ENCODE peak calls at places on chromosomes 13 and 19, in six cellular contexts. D is GM23248, N is GM23338, B is neural progenitor cell, I is HCT116, L is transverse colon. G is an unnamed sample.

GRCh38 chr13:113901642-113902041 is 37.8 kb upstream of the GAS6 start:
- DNase-seq in D (no peak), I (no peak), N (no peak), L (no peak), B (no peak), G (no peak)

GRCh38 chr13:110416131-110416584 is 109.1 kb downstream of the COL4A2 start:
- DNase-seq in D (peak; percentile 74), L (no peak), B (no peak), N (no peak), I (no peak), G (no peak)

GRCh38 chr19:708154-709141 is at the start of gene PALM:
- DNase-seq in L (no peak), B (peak; percentile 80), I (no peak), N (peak; percentile 75), D (no peak), G (no peak)

GRCh38 chr13:39557285-39557955 is 45.6 kb downstream of the LHFPL6 start:
- DNase-seq in N (no peak), B (no peak), I (no peak), L (no peak), D (no peak), G (no peak)

GRCh38 chr13:48155850-48156249 is 60.9 kb upstream of the MED4 start:
- DNase-seq in I (peak; percentile 38), N (no peak), D (peak; percentile 82), L (no peak), B (no peak), G (no peak)

GRCh38 chr19:20661150-20661819 is at the start of gene ZNF626:
- DNase-seq in I (no peak), L (peak; percentile 88), D (peak; percentile 98), N (peak; percentile 100), B (peak; percentile 99), G (peak; percentile 99)

GRCh38 chr13:98327326-98328314 is 150.6 kb upstream of the RNF113B start:
- DNase-seq in N (peak; percentile 87), I (no peak), B (peak; percentile 91), L (no peak), D (peak; percentile 62), G (no peak)

GRCh38 chr19:58002384-58003152 is at the start of gene ZNF606:
- DNase-seq in N (peak; percentile 94), L (peak; percentile 89), B (peak; percentile 96), D (peak; percentile 96), I (no peak), G (peak; percentile 89)

GRCh38 chr13:113625965-113626661 is 31.9 kb downstream of the ATP4B start:
- DNase-seq in L (no peak), B (no peak), I (no peak), N (no peak), D (peak; percentile 51), G (no peak)

GRCh38 chr13:35086667-35087066 is 144.6 kb downstream of the NBEA start:
- DNase-seq in I (peak; percentile 8), N (no peak), B (no peak), L (no peak), D (peak; percentile 1), G (no peak)

GRCh38 chr19:46634045-46634655 is 1.9 kb downstream of the GNG8 start:
- DNase-seq in N (peak; percentile 96), B (peak; percentile 95), D (peak; percentile 93), I (peak; percentile 87), L (peak; percentile 97), G (peak; percentile 80)

GRCh38 chr19:17246681-17247425 is 1.1 kb upstream of the NR2F6 start:
- DNase-seq in D (peak; percentile 59), B (no peak), L (peak; percentile 69), N (peak; percentile 59), I (no peak), G (peak; percentile 46)

DNA sequence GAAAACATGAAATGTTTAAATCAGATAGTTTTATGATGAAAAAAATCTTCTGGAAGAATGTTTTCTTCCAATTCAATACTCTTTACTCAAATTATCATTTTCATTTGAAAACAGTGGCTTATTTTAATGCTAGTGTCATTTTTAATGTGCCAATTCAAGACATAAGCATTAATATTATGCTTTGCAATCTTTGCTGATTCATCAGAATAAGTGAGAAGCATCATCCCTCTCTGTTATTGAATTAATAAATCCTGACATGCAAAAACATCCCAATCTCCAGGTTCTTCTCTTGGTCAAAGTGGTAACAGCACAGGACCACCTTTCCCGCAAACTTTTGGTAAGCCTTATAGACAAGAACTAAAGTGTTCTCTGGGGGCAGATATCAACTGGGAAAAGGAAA is 3.8 kb downstream of the INTS6 start:
- DNase-seq in N (no peak), B (no peak), L (no peak), D (no peak), I (no peak), G (no peak)
- H3K4me3 ChIP-seq in N (no peak overlapping the region), B (peak overlapping the region; percentile 99), L (no peak overlapping the region), D (no peak overlapping the region), I (no peak overlapping the region), G (no peak overlapping the region)

DNA sequence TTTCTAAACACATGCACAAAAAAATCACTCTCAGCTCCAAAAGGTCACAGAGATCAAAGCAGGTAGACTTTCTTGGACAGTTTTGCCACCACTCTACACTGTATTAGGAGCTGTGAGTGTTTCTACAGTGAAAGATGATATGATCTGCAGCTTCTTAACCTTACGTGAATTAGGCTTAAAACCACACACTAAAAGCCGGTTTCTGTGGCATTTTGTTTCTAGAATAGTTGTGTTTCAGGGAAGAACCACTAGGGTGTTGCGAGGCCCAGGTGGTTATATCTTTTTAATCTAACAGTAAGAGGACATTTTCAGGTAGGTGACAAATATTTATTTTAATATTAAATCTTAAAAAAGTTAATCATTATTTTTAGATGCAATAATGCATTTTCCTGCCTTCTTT is 216.4 kb downstream of the KLF5 start:
- DNase-seq in I (no peak), L (no peak), N (peak; percentile 33), B (no peak), D (no peak), G (no peak)
- H3K4me1 ChIP-seq in I (no peaks in the 10 kb centered on the region), L (no peaks in the 10 kb centered on the region), N (no peaks in the 10 kb centered on the region), B (no peaks in the 10 kb centered on the region), D (peaks cover 24% of the 10 kb centered on the region), G (no peaks in the 10 kb centered on the region)

GRCh38 chr13:27975579-27976361 is 6.7 kb upstream of the CDX2 start:
- DNase-seq in L (peak; percentile 58), I (no peak), D (no peak), B (peak; percentile 50), N (no peak), G (no peak)

GRCh38 chr13:27978301-27978968 is 9.3 kb upstream of the CDX2 start:
- DNase-seq in I (no peak), B (peak; percentile 61), L (peak; percentile 82), N (peak; percentile 85), D (no peak), G (no peak)

GRCh38 chr13:27977476-27978300 is 8.6 kb upstream of the CDX2 start:
- DNase-seq in N (peak; percentile 81), L (no peak), D (peak; percentile 39), B (peak; percentile 77), I (no peak), G (no peak)

GRCh38 chr13:27973956-27974662 is 5.0 kb upstream of the CDX2 start:
- DNase-seq in N (no peak), B (no peak), L (no peak), I (no peak), D (no peak), G (no peak)

DNA sequence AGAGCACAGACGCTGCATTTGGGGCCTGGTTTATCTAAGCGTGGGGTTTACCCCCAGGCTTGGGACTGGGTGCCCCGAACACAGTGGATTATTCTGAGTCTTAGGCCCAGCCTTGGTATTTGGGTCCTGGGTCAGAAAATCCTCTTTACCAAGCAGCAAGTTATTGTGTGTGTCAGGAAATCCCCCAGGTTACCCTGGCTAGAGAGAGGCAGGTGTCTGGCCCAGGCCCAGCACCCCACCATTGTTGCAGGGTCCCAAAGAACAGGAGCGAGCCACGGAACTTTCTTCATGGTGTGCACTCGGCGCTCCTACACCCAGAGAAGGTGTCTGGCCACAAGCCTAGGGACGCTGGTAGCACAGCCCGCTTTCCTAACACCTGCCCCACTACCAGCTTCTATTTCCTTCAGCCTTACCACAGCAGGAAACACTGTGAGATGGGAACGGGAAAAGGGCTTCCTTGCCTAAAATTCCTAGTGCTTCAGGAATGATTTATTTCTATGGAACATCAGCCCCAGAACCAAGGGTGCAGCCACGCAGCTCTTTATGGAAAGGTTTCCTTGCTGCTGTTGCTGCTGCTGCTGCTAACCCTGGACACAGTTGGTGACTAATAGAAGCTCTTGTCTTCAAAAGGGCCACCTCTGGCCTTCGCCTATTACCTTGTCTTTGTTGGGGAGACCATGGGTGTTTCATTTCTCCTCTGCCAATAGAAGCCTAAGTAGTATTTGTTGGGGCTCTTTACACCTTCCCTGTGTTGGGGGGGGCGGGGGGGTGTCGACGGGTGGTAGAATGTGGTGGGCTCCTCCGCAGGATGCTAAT is 7.5 kb upstream of the CDX2 start:
- DNase-seq in N (no peak), D (no peak), I (no peak), L (no peak), B (no peak), G (no peak)
- H3K27ac ChIP-seq in N (no peak overlapping the region), D (no peak overlapping the region), I (no peak overlapping the region), L (peak overlapping the region; percentile 84), B (no peak overlapping the region), G (no peak overlapping the region)

GRCh38 chr13:78608254-78608704 is 4.9 kb upstream of the POU4F1 start:
- DNase-seq in I (no peak), B (peak; percentile 29), D (no peak), N (no peak), L (no peak), G (no peak)
- H3K4me3 ChIP-seq in I (no peak overlapping the region), B (peak overlapping the region; percentile 48), D (no peak overlapping the region), N (peak overlapping the region; percentile 55), L (peak overlapping the region; percentile 55), G (peak overlapping the region; percentile 55)

GRCh38 chr13:74289861-74290260 is 155.7 kb upstream of the KLF12 start:
- DNase-seq in N (no peak), I (no peak), B (no peak), L (no peak), D (no peak), G (no peak)
- H3K4me1 ChIP-seq in N (peaks cover 26% of the 10 kb centered on the region), I (peaks cover 3% of the 10 kb centered on the region), B (peaks cover 26% of the 10 kb centered on the region), L (peaks cover 21% of the 10 kb centered on the region), D (peaks cover 10% of the 10 kb centered on the region), G (peaks cover 40% of the 10 kb centered on the region)

G was measured in heart right ventricle.